ENCODE peak calls at places on chromosomes 11 and 22, in seven cellular contexts. X, U, W, T, K, I and Z are unnamed samples.

GRCh38 chr22:22346401-22347107 is 102.0 kb downstream of the VPREB1 start:
- DNase-seq in X (no peak), U (no peak), W (no peak), T (no peak), K (no peak), I (no peak), Z (no peak)

GRCh38 chr11:2748814-2749554 is 49.2 kb upstream of the KCNQ1OT1 start:
- DNase-seq in X (peak), U (peak), W (no peak), T (no peak), K (no peak), I (no peak), Z (no peak)

GRCh38 chr11:5366856-5367255 is 15.5 kb downstream of the OR51B6 start:
- DNase-seq in X (no peak), U (no peak), W (no peak), T (no peak), K (no peak), I (no peak), Z (no peak)

GRCh38 chr11:611001-611996 is 4.5 kb downstream of the IRF7 start:
- DNase-seq in X (peak), U (peak), W (no peak), T (no peak), K (no peak), I (no peak), Z (no peak)

GRCh38 chr11:15097411-15097810 is 17.3 kb upstream of the INSC start:
- DNase-seq in X (no peak), U (no peak), W (no peak), T (no peak), K (no peak), I (no peak), Z (no peak)

GRCh38 chr11:19116315-19116970 is 525 bp upstream of the ZDHHC13 start:
- DNase-seq in X (no peak), U (no peak), W (no peak), T (no peak), K (no peak), I (no peak), Z (no peak)

GRCh38 chr11:23112390-23112789 is 252.1 kb upstream of the CCDC179 start:
- DNase-seq in X (no peak), U (no peak), W (no peak), T (no peak), K (no peak), I (no peak), Z (no peak)

GRCh38 chr11:68959465-68960298 is 21.1 kb downstream of the MRGPRD start:
- DNase-seq in X (no peak), U (peak), W (no peak), T (no peak), K (no peak), I (no peak), Z (no peak)

GRCh38 chr11:117818036-117818858 is 6.3 kb downstream of the FXYD2 start:
- DNase-seq in X (no peak), U (peak), W (no peak), T (no peak), K (no peak), I (no peak), Z (no peak)

GRCh38 chr11:86069408-86070086 is 663 bp upstream of the PICALM start:
- DNase-seq in X (no peak), U (no peak), W (peak), T (peak), K (peak), I (peak), Z (no peak)

GRCh38 chr22:50267591-50268390 is 2.4 kb downstream of the MAPK11 start:
- DNase-seq in X (peak), U (no peak), W (peak), T (no peak), K (no peak), I (no peak), Z (no peak)

GRCh38 chr11:57406337-57406904 is 16.0 kb upstream of the PRG2 start:
- DNase-seq in X (no peak), U (no peak), W (no peak), T (no peak), K (no peak), I (no peak), Z (no peak)

GRCh38 chr11:102494216-102494615 is 36.3 kb downstream of the MMP7 start:
- DNase-seq in X (no peak), U (no peak), W (peak), T (no peak), K (no peak), I (no peak), Z (no peak)

GRCh38 chr11:62547691-62548281 is 1.2 kb upstream of the AHNAK start:
- DNase-seq in X (peak), U (no peak), W (peak), T (no peak), K (no peak), I (no peak), Z (no peak)

GRCh38 chr22:38981005-38981658 is 1.0 kb upstream of the APOBEC3B start:
- DNase-seq in X (no peak), U (peak), W (peak), T (no peak), K (no peak), I (no peak), Z (no peak)
- TF ChIP-seq CTCF in X (peak), U (no peak), W (peak), T (peak), K (no peak), I (peak), Z (no peak)

GRCh38 chr11:76579047-76579751 is 91.3 kb downstream of the LRRC32 start:
- DNase-seq in X (peak), U (peak), W (no peak), T (no peak), K (peak), I (no peak), Z (no peak)
- TF ChIP-seq CTCF in X (peak), U (peak), W (no peak), T (peak), K (no peak), I (peak), Z (no peak)

GRCh38 chr11:130780437-130780836 is 135.8 kb downstream of the SNX19 start:
- DNase-seq in X (no peak), U (no peak), W (no peak), T (no peak), K (peak), I (no peak), Z (no peak)
- TF ChIP-seq CTCF in X (no peak), U (no peak), W (no peak), T (no peak), K (no peak), I (no peak), Z (no peak)

GRCh38 chr11:125724125-125724524 is 22.0 kb upstream of the PATE1 start:
- DNase-seq in X (no peak), U (no peak), W (no peak), T (no peak), K (no peak), I (no peak), Z (no peak)
- TF ChIP-seq CTCF in X (no peak), U (no peak), W (no peak), T (peak), K (no peak), I (no peak), Z (peak)

GRCh38 chr11:111522426-111522825 is 7.8 kb downstream of the HOATZ start:
- DNase-seq in X (no peak), U (no peak), W (no peak), T (no peak), K (no peak), I (no peak), Z (no peak)
- TF ChIP-seq CTCF in X (no peak), U (no peak), W (no peak), T (no peak), K (no peak), I (no peak), Z (no peak)

GRCh38 chr22:17638432-17639237 is at the start of gene BCL2L13:
- DNase-seq in X (peak), U (peak), W (peak), T (peak), K (peak), I (peak), Z (peak)
- TF ChIP-seq CTCF in X (no peak), U (no peak), W (no peak), T (no peak), K (no peak), I (no peak), Z (no peak)

GRCh38 chr11:35362571-35362980 is 56.8 kb downstream of the SLC1A2 start:
- DNase-seq in X (no peak), U (no peak), W (no peak), T (no peak), K (no peak), I (no peak), Z (no peak)
- TF ChIP-seq CTCF in X (no peak), U (no peak), W (no peak), T (peak), K (no peak), I (no peak), Z (no peak)

GRCh38 chr11:10401696-10402392 is 53.2 kb upstream of the AMPD3 start:
- DNase-seq in X (no peak), U (no peak), W (no peak), T (no peak), K (no peak), I (no peak), Z (no peak)

GRCh38 chr11:10397226-10397987 is 57.7 kb upstream of the AMPD3 start:
- DNase-seq in X (no peak), U (no peak), W (no peak), T (no peak), K (no peak), I (no peak), Z (no peak)

GRCh38 chr11:10398525-10398924 is 56.5 kb upstream of the AMPD3 start:
- DNase-seq in X (no peak), U (no peak), W (no peak), T (no peak), K (no peak), I (no peak), Z (no peak)

GRCh38 chr11:10400856-10401255 is 54.2 kb upstream of the AMPD3 start:
- DNase-seq in X (no peak), U (no peak), W (no peak), T (no peak), K (no peak), I (no peak), Z (no peak)

DNA sequence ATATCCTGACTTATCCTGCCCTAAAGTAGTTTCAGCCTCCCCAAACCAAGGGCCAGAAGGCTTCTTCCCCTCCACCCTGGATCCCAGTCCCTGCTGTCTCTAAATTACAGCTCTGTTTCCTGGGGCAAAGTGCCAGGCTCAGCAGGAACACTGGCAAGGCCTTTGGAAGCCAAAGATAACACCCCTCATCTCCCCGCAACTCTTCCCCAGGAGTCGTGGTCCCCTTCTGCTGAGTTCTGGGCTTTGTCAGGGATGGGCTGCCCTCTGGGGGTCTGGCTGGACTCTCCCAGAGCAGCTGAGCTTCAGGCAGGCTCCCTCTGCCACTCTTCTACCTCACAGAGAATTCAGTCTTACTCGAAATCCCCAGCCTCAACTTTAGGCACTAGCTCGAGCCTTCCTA is 53.8 kb upstream of the AMPD3 start:
- DNase-seq in X (no peak), U (no peak), W (no peak), T (no peak), K (no peak), I (no peak), Z (no peak)
- TF ChIP-seq CTCF in X (no peak), U (no peak), W (no peak), T (peak), K (no peak), I (no peak), Z (no peak)